ENCODE peak calls at places on chromosomes 3 and 15, in four cellular contexts. F is breast epithelium; M is tibial artery; E is CD8-positive, alpha-beta T cell. J is an unnamed sample.

GRCh38 chr3:112115161-112115739 is 17.8 kb downstream of the GCSAM start:
- DNase-seq in M (no peak), E (no peak), F (no peak), J (peak; percentile 69)

GRCh38 chr15:27797765-27798164 is 301.4 kb downstream of the OCA2 start:
- DNase-seq in M (no peak), E (no peak), F (no peak), J (no peak)

GRCh38 chr15:66184936-66185790 is 68.4 kb downstream of the MEGF11 start:
- DNase-seq in M (no peak), F (no peak), E (no peak), J (no peak)

GRCh38 chr15:39786444-39787056 is 3.9 kb upstream of the FSIP1 start:
- DNase-seq in M (no peak), F (no peak), E (no peak), J (no peak)

GRCh38 chr15:55796321-55796965 is 53.5 kb upstream of the PRTG start:
- DNase-seq in F (no peak), E (no peak), M (no peak), J (no peak)

GRCh38 chr3:43296565-43296964 is 10.2 kb downstream of the SNRK start:
- DNase-seq in E (peak; percentile 51), M (peak; percentile 42), F (no peak), J (peak; percentile 19)

GRCh38 chr3:69425249-69425648 is 39.4 kb upstream of the FRMD4B start:
- DNase-seq in M (no peak), F (no peak), E (no peak), J (no peak)

GRCh38 chr3:153182894-153183293 is 20.9 kb downstream of the RAP2B start:
- DNase-seq in E (no peak), M (no peak), F (no peak), J (no peak)

GRCh38 chr15:40743921-40744809 is 10.9 kb downstream of the RMDN3 start:
- DNase-seq in E (peak; percentile 46), M (no peak), F (no peak), J (no peak)

GRCh38 chr3:75140904-75141615 is 523.1 kb upstream of the FRG2C start:
- DNase-seq in M (no peak), E (no peak), F (no peak), J (no peak)

GRCh38 chr3:139187154-139187553 is 142.5 kb upstream of the PRR23C start:
- DNase-seq in M (no peak), F (no peak), E (no peak), J (no peak)

GRCh38 chr3:120448707-120449650 is 1.8 kb downstream of the FSTL1 start:
- DNase-seq in M (no peak), E (no peak), F (no peak), J (no peak)

GRCh38 chr3:141930801-141931200 is 54.4 kb downstream of the ATP1B3 start:
- DNase-seq in M (no peak), E (no peak), F (no peak), J (no peak)

GRCh38 chr15:61069369-61070075 is 159.6 kb downstream of the RORA start:
- DNase-seq in E (no peak), M (no peak), F (no peak), J (no peak)

GRCh38 chr3:170331143-170331542 is 26.4 kb upstream of the SKIL start:
- DNase-seq in F (no peak), E (no peak), M (no peak), J (no peak)

GRCh38 chr3:62873672-62874397 is 1.4 kb downstream of the CADPS start:
- DNase-seq in E (no peak), M (peak; percentile 32), F (no peak), J (peak; percentile 12)

GRCh38 chr3:169285057-169285990 is 378.2 kb downstream of the MECOM start:
- DNase-seq in E (no peak), F (no peak), M (no peak), J (no peak)

GRCh38 chr15:41900526-41901380 is 6.9 kb upstream of the SPTBN5 start:
- DNase-seq in F (no peak), M (no peak), E (no peak), J (no peak)

GRCh38 chr3:78565712-78566111 is 1202.1 kb downstream of the ROBO1 start:
- DNase-seq in M (no peak), E (no peak), F (no peak), J (no peak)

GRCh38 chr3:57696861-57697321 is 4.0 kb upstream of the DENND6A start:
- DNase-seq in M (no peak), F (no peak), E (no peak), J (no peak)

GRCh38 chr15:89628301-89628700 is 27.0 kb downstream of the KIF7 start:
- DNase-seq in M (no peak), F (no peak), E (no peak), J (no peak)

GRCh38 chr3:129684270-129684669 is 77.8 kb upstream of the PLXND1 start:
- DNase-seq in F (no peak), M (no peak), E (no peak), J (no peak)

GRCh38 chr3:115800489-115801080 is 177.3 kb downstream of the GAP43 start:
- DNase-seq in E (no peak), F (no peak), M (no peak), J (no peak)

GRCh38 chr3:61865466-61865865 is 304.1 kb downstream of the PTPRG start:
- DNase-seq in M (no peak), E (no peak), F (no peak), J (no peak)

GRCh38 chr3:103047640-103048370 is 613.0 kb downstream of the ZPLD1 start:
- DNase-seq in E (no peak), F (no peak), M (no peak), J (no peak)

GRCh38 chr15:100186366-100186765 is 155.4 kb downstream of the ADAMTS17 start:
- DNase-seq in E (no peak), M (peak; percentile 13), F (no peak), J (no peak)

GRCh38 chr3:11556234-11556633 is 87.5 kb downstream of the VGLL4 start:
- DNase-seq in E (no peak), M (no peak), F (peak; percentile 50), J (no peak)

GRCh38 chr3:192862408-192863385 is 55.0 kb downstream of the MB21D2 start:
- DNase-seq in F (no peak), M (no peak), E (no peak), J (no peak)

GRCh38 chr3:190089711-190090110 is 31.0 kb downstream of the P3H2 start:
- DNase-seq in E (no peak), M (no peak), F (no peak), J (peak; percentile 73)

GRCh38 chr15:35958021-35958420 is 412.1 kb upstream of the DPH6 start:
- DNase-seq in E (no peak), M (no peak), F (no peak), J (no peak)

GRCh38 chr3:148333091-148333490 is 364.6 kb upstream of the AGTR1 start:
- DNase-seq in F (no peak), E (no peak), M (no peak), J (no peak)

GRCh38 chr3:124448954-124449353 is 281.3 kb upstream of the UMPS start:
- DNase-seq in F (no peak), M (no peak), E (no peak), J (no peak)
- H3K27me3 ChIP-seq in F (no peaks in the 10 kb centered on the region), M (no peaks in the 10 kb centered on the region), E (no peaks in the 10 kb centered on the region), J (no peaks in the 10 kb centered on the region)

GRCh38 chr3:158105710-158106438 is at the start of gene SHOX2:
- DNase-seq in E (no peak), F (no peak), M (peak; percentile 68), J (peak; percentile 46)
- H3K27me3 ChIP-seq in E (peaks cover 79% of the 10 kb centered on the region), F (peaks cover 3% of the 10 kb centered on the region), M (no peaks in the 10 kb centered on the region), J (no peaks in the 10 kb centered on the region)

DNA sequence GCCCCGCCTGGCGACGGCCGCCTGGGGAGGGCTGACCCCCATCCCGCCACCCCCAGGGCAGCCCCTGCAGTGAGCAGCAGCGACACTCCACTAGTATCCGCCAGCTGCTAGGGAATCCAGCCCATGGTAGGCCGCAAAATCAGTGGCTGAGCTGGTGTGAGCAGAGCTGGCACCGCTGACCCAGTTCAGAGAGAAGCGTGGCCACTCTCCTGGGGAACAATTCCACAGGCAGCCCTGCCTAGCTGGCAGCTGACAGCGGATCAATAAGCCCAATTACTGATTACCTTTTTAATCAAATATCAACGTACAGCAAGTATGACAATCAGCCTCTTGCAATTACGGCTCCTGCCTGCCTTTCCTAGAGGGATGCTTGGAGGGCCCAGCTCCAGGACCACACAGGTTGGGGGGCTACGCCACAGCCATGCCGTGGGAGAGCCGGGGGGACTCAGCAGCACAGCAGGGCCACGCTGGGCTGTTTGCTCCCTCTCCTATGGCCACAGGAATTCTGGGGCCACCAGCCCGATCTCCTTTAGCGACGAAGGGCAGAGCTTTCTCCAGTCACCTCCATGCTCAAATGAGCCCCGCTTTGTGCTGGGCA is 13.9 kb downstream of the DNAJB8 start:
- DNase-seq in F (no peak), M (no peak), E (no peak), J (no peak)
- H3K27me3 ChIP-seq in F (no peaks in the 10 kb centered on the region), M (peaks cover 42% of the 10 kb centered on the region), E (peaks cover 6% of the 10 kb centered on the region), J (peaks cover 1% of the 10 kb centered on the region)

GRCh38 chr3:6260551-6261191 is 600.2 kb upstream of the GRM7 start:
- DNase-seq in M (no peak), F (no peak), E (no peak), J (peak; percentile 28)
- H3K27me3 ChIP-seq in M (no peaks in the 10 kb centered on the region), F (no peaks in the 10 kb centered on the region), E (no peaks in the 10 kb centered on the region), J (no peaks in the 10 kb centered on the region)

GRCh38 chr3:187673012-187673411 is 2.8 kb upstream of the SST start:
- DNase-seq in F (no peak), M (no peak), E (no peak), J (no peak)
- H3K27me3 ChIP-seq in F (no peaks in the 10 kb centered on the region), M (peaks cover 37% of the 10 kb centered on the region), E (peaks cover 12% of the 10 kb centered on the region), J (no peaks in the 10 kb centered on the region)

GRCh38 chr3:131755380-131755779 is 252.6 kb upstream of the MRPL3 start:
- DNase-seq in M (no peak), F (no peak), E (no peak), J (no peak)

GRCh38 chr3:131756405-131756804 is 253.6 kb upstream of the MRPL3 start:
- DNase-seq in F (no peak), E (no peak), M (no peak), J (no peak)
- H3K27me3 ChIP-seq in F (no peaks in the 10 kb centered on the region), E (peaks cover 4% of the 10 kb centered on the region), M (no peaks in the 10 kb centered on the region), J (no peaks in the 10 kb centered on the region)

DNA sequence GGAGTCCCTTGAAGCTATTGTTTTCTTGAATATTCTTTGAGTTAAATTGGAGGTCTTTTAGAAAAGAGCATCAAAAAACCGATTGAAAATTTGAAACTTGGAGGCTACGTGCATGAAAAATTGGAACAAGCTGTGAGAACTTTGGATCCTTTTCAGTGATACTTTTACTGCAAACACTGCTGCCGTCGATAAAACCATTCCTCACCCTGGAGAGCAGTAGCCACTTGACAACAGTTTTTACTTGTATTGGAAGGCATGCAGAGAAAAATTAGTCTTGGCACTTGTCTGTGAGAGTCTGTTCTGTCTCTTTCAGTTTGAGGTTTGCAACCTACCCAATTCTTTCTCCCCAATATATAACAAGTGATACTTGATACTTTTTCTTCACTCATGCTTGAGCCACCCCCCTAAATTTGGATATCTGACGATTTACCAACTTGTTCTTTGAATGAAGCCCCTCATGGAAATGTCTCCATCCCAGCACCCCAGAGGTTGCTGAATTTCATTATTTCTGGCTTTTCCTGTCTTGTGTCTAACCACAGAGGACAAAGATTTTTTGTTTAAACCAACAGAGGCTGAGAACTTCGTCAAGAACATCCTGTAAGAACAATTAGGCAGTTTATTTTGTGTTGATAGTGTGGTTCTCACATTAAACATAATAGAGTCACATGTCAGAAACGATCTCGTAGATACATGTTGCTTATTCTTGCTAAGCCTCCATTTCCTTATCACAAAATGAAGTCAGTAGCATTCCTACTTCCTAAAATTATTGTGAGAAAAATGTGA is 307.3 kb upstream of the PLSCR5 start:
- DNase-seq in F (no peak), M (no peak), E (no peak), J (no peak)
- H3K27me3 ChIP-seq in F (no peaks in the 10 kb centered on the region), M (no peaks in the 10 kb centered on the region), E (no peaks in the 10 kb centered on the region), J (no peaks in the 10 kb centered on the region)

J was measured in GM06990.